ENCODE peak calls at places on chromosomes 16 and 17, in eight cellular contexts. L is A549, Z is suprapubic skin, N is transverse colon, X is uterus, T is heart left ventricle, H is Peyer's patch, F is ovary. P is an unnamed sample.
A peak's percentile ranks its signal among the peaks of the same experiment; 100 is the strongest.

GRCh38 chr17:77829871-77830799 is 128.4 kb upstream of the TNRC6C start:
- DNase-seq in L (no peak), Z (peak; percentile 85), N (no peak), X (peak; percentile 72), T (peak; percentile 81), H (peak; percentile 43), F (peak; percentile 54), P (no peak)

GRCh38 chr16:81143921-81144471 is 47.8 kb upstream of the GCSH start:
- DNase-seq in L (peak; percentile 32), Z (no peak), N (no peak), X (no peak), T (no peak), H (no peak), F (no peak), P (no peak)

GRCh38 chr16:7376227-7376626 is 43.6 kb downstream of the RBFOX1 start:
- DNase-seq in L (no peak), Z (no peak), N (no peak), X (no peak), T (no peak), H (no peak), F (no peak), P (no peak)

GRCh38 chr16:30033270-30033669 is 2.2 kb upstream of the TLCD3B start:
- DNase-seq in L (no peak), Z (no peak), N (no peak), X (no peak), T (no peak), H (no peak), F (no peak), P (no peak)

GRCh38 chr17:56112086-56112485 is 41.2 kb upstream of the ANKFN1 start:
- DNase-seq in L (no peak), Z (no peak), N (no peak), X (no peak), T (no peak), H (no peak), F (no peak), P (no peak)

GRCh38 chr16:13110124-13110796 is 208.9 kb downstream of the SHISA9 start:
- DNase-seq in L (peak; percentile 39), Z (no peak), N (no peak), X (no peak), T (no peak), H (no peak), F (no peak), P (no peak)

GRCh38 chr17:1495265-1495664 is 2.8 kb upstream of the MYO1C start:
- DNase-seq in L (no peak), Z (no peak), N (no peak), X (no peak), T (peak; percentile 85), H (no peak), F (no peak), P (no peak)

GRCh38 chr16:66614161-66614802 is 9.8 kb downstream of the CMTM3 start:
- DNase-seq in L (no peak), Z (no peak), N (no peak), X (no peak), T (no peak), H (no peak), F (no peak), P (no peak)

GRCh38 chr17:17890773-17891759 is 54.3 kb upstream of the SREBF1 start:
- DNase-seq in L (peak; percentile 91), Z (no peak), N (peak; percentile 50), X (no peak), T (peak; percentile 58), H (peak; percentile 70), F (no peak), P (peak; percentile 70)

GRCh38 chr17:64736804-64737492 is 74.8 kb upstream of the SMURF2 start:
- DNase-seq in L (no peak), Z (peak; percentile 3), N (peak; percentile 50), X (no peak), T (no peak), H (peak; percentile 50), F (no peak), P (peak; percentile 44)

GRCh38 chr16:64339052-64339770 is 782.7 kb downstream of the CDH11 start:
- DNase-seq in L (no peak), Z (no peak), N (no peak), X (no peak), T (no peak), H (no peak), F (no peak), P (no peak)

GRCh38 chr17:21502301-21502700 is 126.1 kb downstream of the KCNJ12 start:
- DNase-seq in L (no peak), Z (no peak), N (no peak), X (no peak), T (no peak), H (no peak), F (no peak), P (no peak)

GRCh38 chr16:65409505-65409904 is 287.6 kb upstream of the CDH11 start:
- DNase-seq in L (no peak), Z (no peak), N (no peak), X (no peak), T (no peak), H (no peak), F (no peak), P (no peak)

DNA sequence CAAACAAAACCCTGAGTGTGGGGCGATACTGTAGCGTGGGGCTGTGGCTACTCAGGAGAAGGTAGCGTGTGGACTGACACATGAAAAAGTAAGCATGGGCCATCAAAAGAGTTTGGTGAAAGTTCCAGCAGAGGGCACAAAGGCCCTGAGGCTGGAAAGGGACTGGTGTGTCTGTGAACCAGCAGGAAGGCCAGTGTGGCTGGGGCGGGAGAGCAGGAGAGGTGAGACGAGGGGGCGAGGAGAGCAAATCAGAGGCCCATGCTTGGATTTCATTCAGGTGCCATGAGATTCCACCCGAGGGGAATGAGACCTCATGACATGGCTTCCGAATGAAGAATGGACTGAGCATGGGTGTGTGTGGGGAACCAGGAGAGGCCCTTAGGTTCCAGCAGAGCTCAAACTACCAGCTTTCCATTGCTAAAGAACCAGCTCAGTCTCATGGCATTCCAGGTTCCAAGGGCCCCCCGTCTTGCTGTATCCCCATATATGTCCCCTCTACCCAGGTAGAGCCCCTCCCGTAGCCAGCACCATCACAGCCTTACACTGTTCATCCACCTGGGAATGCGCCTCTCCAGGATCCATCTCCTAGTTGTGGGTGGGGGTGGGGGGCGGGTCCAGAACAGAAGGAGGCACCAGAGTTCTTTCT is 31.1 kb downstream of the TRPV2 start:
- DNase-seq in L (no peak), Z (no peak), N (no peak), X (no peak), T (no peak), H (no peak), F (no peak), P (peak; percentile 16)
- TF ChIP-seq POLR2A in L (no peak), Z (no peak), N (no peak), X (no peak), T (no peak), H (no peak), F (no peak), P (no peak)

DNA sequence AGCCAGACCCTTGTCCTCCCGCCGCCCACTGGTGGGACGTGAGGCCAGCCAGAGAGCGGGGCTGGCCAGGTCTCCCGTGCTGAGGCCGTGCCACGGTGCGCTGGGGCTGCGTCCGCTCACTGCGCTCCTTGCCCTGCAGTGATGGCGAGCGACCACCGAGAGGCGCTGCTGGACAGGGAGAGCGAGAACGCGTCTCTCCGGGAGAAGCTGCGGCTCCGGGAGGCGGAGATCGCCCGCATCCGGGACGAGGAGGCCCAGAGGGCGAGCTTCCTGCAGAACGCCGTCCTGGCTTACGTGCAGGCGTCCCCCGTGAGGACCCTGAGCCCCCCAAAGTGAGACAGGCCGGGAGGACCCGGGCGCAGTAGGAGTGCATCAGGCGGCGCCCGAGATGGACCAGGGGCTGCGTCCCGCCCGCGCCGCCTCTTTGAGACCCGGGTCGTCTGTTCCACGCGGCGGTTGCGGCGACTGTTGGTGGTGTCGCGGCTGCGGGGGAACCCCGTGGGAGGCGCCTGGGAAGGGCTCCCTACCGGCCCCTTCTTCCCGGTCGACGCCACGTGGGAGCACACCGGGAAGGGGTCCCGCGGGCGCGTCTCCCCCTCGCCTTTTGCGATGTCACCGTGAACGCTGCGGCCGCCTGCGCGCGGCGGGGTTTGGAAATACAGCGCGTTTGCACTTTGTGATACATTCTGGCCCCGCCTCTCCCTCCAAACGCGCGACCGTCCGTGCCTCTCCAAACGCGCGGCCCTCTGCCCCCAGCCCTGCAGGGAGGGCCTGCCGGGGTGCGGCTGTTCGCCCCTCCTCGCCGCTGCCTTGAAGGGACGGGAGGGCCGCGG is 792 bp upstream of the RAC3 start:
- DNase-seq in L (peak; percentile 92), Z (peak; percentile 94), N (peak; percentile 91), X (peak; percentile 73), T (peak; percentile 88), H (peak; percentile 93), F (peak; percentile 84), P (peak; percentile 83)
- TF ChIP-seq POLR2A in L (peak; percentile 31), Z (no peak), N (peak; percentile 46), X (no peak), T (no peak), H (no peak), F (no peak), P (no peak)

DNA sequence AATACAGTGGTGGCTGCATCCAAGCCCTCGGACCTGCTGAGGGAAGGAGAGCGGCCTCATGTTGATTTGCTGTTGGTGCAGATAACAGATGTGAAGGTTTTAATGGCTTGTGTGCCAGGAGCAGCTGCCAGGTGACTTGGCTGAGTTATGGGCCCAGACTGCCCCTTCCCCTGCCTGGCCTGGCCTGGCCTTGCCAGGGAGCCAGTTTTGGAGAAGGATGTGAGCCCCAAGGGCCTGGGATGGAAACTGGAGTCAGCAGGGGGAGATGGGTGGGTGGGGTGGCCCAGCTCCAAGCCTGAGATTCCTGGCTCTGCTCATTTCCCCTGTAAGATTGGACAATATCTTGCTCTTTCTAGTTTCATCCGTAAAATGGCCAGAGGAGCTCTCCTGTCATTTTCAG is 230.0 kb downstream of the CBLN1 start:
- DNase-seq in L (no peak), Z (no peak), N (no peak), X (peak; percentile 20), T (no peak), H (no peak), F (no peak), P (no peak)
- TF ChIP-seq POLR2A in L (no peak), Z (no peak), N (no peak), X (no peak), T (no peak), H (no peak), F (no peak), P (no peak)

DNA sequence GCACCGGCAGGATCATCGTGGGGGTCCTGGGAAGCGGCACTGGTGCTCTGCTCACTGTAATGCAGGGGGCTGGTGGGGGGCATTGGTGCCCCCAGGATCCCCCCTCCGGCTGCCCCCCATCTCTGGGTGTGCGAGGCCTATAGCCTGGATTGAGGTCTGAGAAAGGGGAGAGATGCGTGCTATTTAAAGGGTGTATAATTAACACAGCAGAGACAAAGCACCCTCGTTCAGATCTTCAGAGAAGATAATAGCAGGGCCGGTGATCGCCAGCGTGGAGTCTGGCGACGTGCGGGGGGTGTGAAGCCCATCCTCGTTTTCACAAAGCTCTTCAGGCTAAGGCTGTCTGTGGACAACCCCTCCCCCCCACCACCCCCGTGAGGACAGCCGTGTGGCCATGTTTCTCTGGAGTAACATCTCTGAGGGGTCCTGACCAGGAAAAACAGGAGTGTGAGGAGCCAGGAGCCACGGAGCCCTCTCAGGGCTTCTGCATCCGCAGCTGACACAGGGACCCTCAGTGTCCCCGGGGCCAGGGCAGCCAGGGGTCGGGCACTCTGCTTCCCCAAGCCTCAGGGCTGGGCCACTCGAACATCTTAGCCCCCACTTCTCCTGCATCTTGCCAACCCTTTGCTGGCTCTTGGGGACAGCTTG is 58.7 kb downstream of the BAIAP2 start:
- DNase-seq in L (no peak), Z (no peak), N (no peak), X (no peak), T (no peak), H (no peak), F (no peak), P (no peak)
- TF ChIP-seq POLR2A in L (no peak), Z (no peak), N (no peak), X (no peak), T (no peak), H (no peak), F (no peak), P (no peak)

P was measured in erythroblast.